ENCODE peak calls at places on chromosomes 12 and 14, in ten cellular contexts. One of them, this sample, is unnamed.

GRCh38 chr14:19874842-19875241 is at the start of gene OR4K2:
- DNase-seq in AG08395: no peak
- DNase-seq in aorta: no peak
- DNase-seq in right cardiac atrium: no peak
- DNase-seq in AG04449: no peak
- DNase-seq in tibial artery: no peak
- DNase-seq in CD4-positive, alpha-beta T cell: no peak
- DNase-seq in endothelial cell: no peak
- DNase-seq in left kidney: no peak
- DNase-seq in stimulated activated CD8-positive, alpha-beta memory T cell treated with anti-CD3 and anti-CD28 coated beads, Interleukin-7, amount 100 ng/mL, for 48 hours: no peak
- DNase-seq in this sample: no peak

GRCh38 chr12:62601765-62602444 is 135.3 kb downstream of the MON2 start:
- DNase-seq in CD4-positive, alpha-beta T cell: no peak
- DNase-seq in left kidney: peak
- DNase-seq in tibial artery: no peak
- DNase-seq in AG04449: no peak
- DNase-seq in aorta: no peak
- DNase-seq in endothelial cell: no peak
- DNase-seq in stimulated activated CD8-positive, alpha-beta memory T cell treated with anti-CD3 and anti-CD28 coated beads, Interleukin-7, amount 100 ng/mL, for 48 hours: no peak
- DNase-seq in right cardiac atrium: no peak
- DNase-seq in AG08395: no peak
- DNase-seq in this sample: no peak

GRCh38 chr14:95157987-95158712 is 821 bp upstream of the DICER1 start:
- DNase-seq in tibial artery: no peak
- DNase-seq in AG08395: no peak
- DNase-seq in right cardiac atrium: no peak
- DNase-seq in stimulated activated CD8-positive, alpha-beta memory T cell treated with anti-CD3 and anti-CD28 coated beads, Interleukin-7, amount 100 ng/mL, for 48 hours: no peak
- DNase-seq in left kidney: no peak
- DNase-seq in AG04449: no peak
- DNase-seq in endothelial cell: peak
- DNase-seq in aorta: no peak
- DNase-seq in CD4-positive, alpha-beta T cell: no peak
- DNase-seq in this sample: no peak

GRCh38 chr14:71362920-71363584 is 455.8 kb downstream of the PCNX1 start:
- DNase-seq in AG04449: no peak
- DNase-seq in endothelial cell: no peak
- DNase-seq in AG08395: peak
- DNase-seq in CD4-positive, alpha-beta T cell: no peak
- DNase-seq in right cardiac atrium: no peak
- DNase-seq in aorta: no peak
- DNase-seq in stimulated activated CD8-positive, alpha-beta memory T cell treated with anti-CD3 and anti-CD28 coated beads, Interleukin-7, amount 100 ng/mL, for 48 hours: no peak
- DNase-seq in left kidney: no peak
- DNase-seq in tibial artery: no peak
- DNase-seq in this sample: no peak

GRCh38 chr14:67269338-67270060 is 28.3 kb downstream of the PALS1 start:
- DNase-seq in aorta: no peak
- DNase-seq in AG04449: peak
- DNase-seq in AG08395: peak
- DNase-seq in tibial artery: no peak
- DNase-seq in left kidney: peak
- DNase-seq in right cardiac atrium: no peak
- DNase-seq in stimulated activated CD8-positive, alpha-beta memory T cell treated with anti-CD3 and anti-CD28 coated beads, Interleukin-7, amount 100 ng/mL, for 48 hours: no peak
- DNase-seq in CD4-positive, alpha-beta T cell: no peak
- DNase-seq in endothelial cell: no peak
- DNase-seq in this sample: no peak

GRCh38 chr12:15299947-15300346 is 22.4 kb upstream of the PTPRO start:
- DNase-seq in tibial artery: no peak
- DNase-seq in stimulated activated CD8-positive, alpha-beta memory T cell treated with anti-CD3 and anti-CD28 coated beads, Interleukin-7, amount 100 ng/mL, for 48 hours: no peak
- DNase-seq in endothelial cell: no peak
- DNase-seq in aorta: no peak
- DNase-seq in left kidney: no peak
- DNase-seq in AG04449: no peak
- DNase-seq in right cardiac atrium: no peak
- DNase-seq in CD4-positive, alpha-beta T cell: no peak
- DNase-seq in AG08395: no peak
- DNase-seq in this sample: no peak

GRCh38 chr12:51025748-51026654 is at the start of gene SLC11A2:
- DNase-seq in aorta: peak
- DNase-seq in AG04449: peak
- DNase-seq in right cardiac atrium: peak
- DNase-seq in left kidney: peak
- DNase-seq in CD4-positive, alpha-beta T cell: peak
- DNase-seq in AG08395: peak
- DNase-seq in stimulated activated CD8-positive, alpha-beta memory T cell treated with anti-CD3 and anti-CD28 coated beads, Interleukin-7, amount 100 ng/mL, for 48 hours: peak
- DNase-seq in tibial artery: peak
- DNase-seq in endothelial cell: peak
- DNase-seq in this sample: peak

GRCh38 chr12:26274441-26275312 is 79.3 kb downstream of the SSPN start:
- DNase-seq in AG04449: peak
- DNase-seq in AG08395: peak
- DNase-seq in right cardiac atrium: peak
- DNase-seq in aorta: peak
- DNase-seq in left kidney: peak
- DNase-seq in CD4-positive, alpha-beta T cell: no peak
- DNase-seq in tibial artery: peak
- DNase-seq in stimulated activated CD8-positive, alpha-beta memory T cell treated with anti-CD3 and anti-CD28 coated beads, Interleukin-7, amount 100 ng/mL, for 48 hours: peak
- DNase-seq in endothelial cell: no peak
- DNase-seq in this sample: no peak

GRCh38 chr12:76020731-76021672 is 10.6 kb downstream of the PHLDA1 start:
- DNase-seq in right cardiac atrium: no peak
- DNase-seq in tibial artery: no peak
- DNase-seq in stimulated activated CD8-positive, alpha-beta memory T cell treated with anti-CD3 and anti-CD28 coated beads, Interleukin-7, amount 100 ng/mL, for 48 hours: peak
- DNase-seq in AG08395: peak
- DNase-seq in AG04449: peak
- DNase-seq in aorta: peak
- DNase-seq in endothelial cell: no peak
- DNase-seq in left kidney: no peak
- DNase-seq in CD4-positive, alpha-beta T cell: peak
- DNase-seq in this sample: peak

GRCh38 chr14:98809792-98810191 is 462.2 kb downstream of the BCL11B start:
- DNase-seq in tibial artery: no peak
- DNase-seq in stimulated activated CD8-positive, alpha-beta memory T cell treated with anti-CD3 and anti-CD28 coated beads, Interleukin-7, amount 100 ng/mL, for 48 hours: no peak
- DNase-seq in AG04449: no peak
- DNase-seq in right cardiac atrium: no peak
- DNase-seq in aorta: no peak
- DNase-seq in CD4-positive, alpha-beta T cell: no peak
- DNase-seq in AG08395: no peak
- DNase-seq in endothelial cell: no peak
- DNase-seq in left kidney: peak
- DNase-seq in this sample: no peak

GRCh38 chr12:15644700-15645099 is 144.5 kb downstream of the EPS8 start:
- DNase-seq in aorta: no peak
- DNase-seq in endothelial cell: no peak
- DNase-seq in right cardiac atrium: no peak
- DNase-seq in left kidney: no peak
- DNase-seq in tibial artery: no peak
- DNase-seq in AG04449: no peak
- DNase-seq in CD4-positive, alpha-beta T cell: no peak
- DNase-seq in stimulated activated CD8-positive, alpha-beta memory T cell treated with anti-CD3 and anti-CD28 coated beads, Interleukin-7, amount 100 ng/mL, for 48 hours: no peak
- DNase-seq in AG08395: no peak
- DNase-seq in this sample: no peak

GRCh38 chr12:119725523-119725922 is 57.6 kb downstream of the PRKAB1 start:
- DNase-seq in endothelial cell: no peak
- DNase-seq in CD4-positive, alpha-beta T cell: no peak
- DNase-seq in stimulated activated CD8-positive, alpha-beta memory T cell treated with anti-CD3 and anti-CD28 coated beads, Interleukin-7, amount 100 ng/mL, for 48 hours: no peak
- DNase-seq in AG04449: no peak
- DNase-seq in aorta: no peak
- DNase-seq in tibial artery: no peak
- DNase-seq in AG08395: no peak
- DNase-seq in left kidney: no peak
- DNase-seq in right cardiac atrium: no peak
- DNase-seq in this sample: no peak

GRCh38 chr12:1311145-1311544 is 283.2 kb downstream of the FBXL14 start:
- DNase-seq in endothelial cell: no peak
- DNase-seq in right cardiac atrium: no peak
- DNase-seq in left kidney: no peak
- DNase-seq in AG04449: no peak
- DNase-seq in aorta: no peak
- DNase-seq in CD4-positive, alpha-beta T cell: no peak
- DNase-seq in stimulated activated CD8-positive, alpha-beta memory T cell treated with anti-CD3 and anti-CD28 coated beads, Interleukin-7, amount 100 ng/mL, for 48 hours: no peak
- DNase-seq in tibial artery: no peak
- DNase-seq in AG08395: no peak
- DNase-seq in this sample: no peak

This sample was measured in stimulated activated effector memory CD8-positive, alpha-beta T cell treated with anti-CD3 and anti-CD28 coated beads, Interleukin-12 subunit alpha, Interleukin-12 subunit beta, amount 100 ng/mL, for 72 hours.